ENCODE peak calls at places on chromosomes 11 and 22, in five cellular contexts. K is K562, N is GM12878, L is A549, F is SK-N-SH. M is an unnamed sample.

GRCh38 chr11:19811391-19811790 is 98.8 kb downstream of the NAV2 start:
- DNase-seq in K (no peak), N (no peak), L (no peak), F (peak), M (no peak)

GRCh38 chr11:1196516-1197391 is 26.1 kb upstream of the MUC5B start:
- DNase-seq in K (no peak), N (no peak), L (no peak), F (peak), M (no peak)

GRCh38 chr22:20552450-20552894 is 45.1 kb downstream of the MED15 start:
- DNase-seq in K (no peak), N (no peak), L (no peak), F (no peak), M (peak)

GRCh38 chr11:61585115-61585514 is 4.2 kb upstream of the SYT7 start:
- DNase-seq in K (no peak), N (no peak), L (no peak), F (no peak), M (no peak)

GRCh38 chr11:130102457-130103249 is 33.0 kb downstream of the APLP2 start:
- DNase-seq in K (no peak), N (no peak), L (no peak), F (no peak), M (no peak)

GRCh38 chr11:19320764-19321163 is 80.0 kb upstream of the E2F8 start:
- DNase-seq in K (no peak), N (no peak), L (no peak), F (no peak), M (no peak)

GRCh38 chr11:34180045-34180813 is 74.8 kb downstream of the NAT10 start:
- DNase-seq in K (no peak), N (peak), L (no peak), F (no peak), M (no peak)

GRCh38 chr11:93871521-93871920 is 21.1 kb upstream of the VSTM5 start:
- DNase-seq in K (no peak), N (no peak), L (no peak), F (no peak), M (no peak)

GRCh38 chr11:4626207-4627105 is 10.8 kb upstream of the OR51D1 start:
- DNase-seq in K (peak), N (no peak), L (peak), F (peak), M (peak)

GRCh38 chr11:35307221-35307621 is 112.1 kb downstream of the SLC1A2 start:
- DNase-seq in K (no peak), N (no peak), L (no peak), F (no peak), M (no peak)

GRCh38 chr11:131246589-131247164 is 123.7 kb upstream of the NTM start:
- DNase-seq in K (peak), N (no peak), L (peak), F (peak), M (peak)

GRCh38 chr11:111565111-111565720 is 24.7 kb downstream of the LAYN start:
- DNase-seq in K (peak), N (peak), L (peak), F (peak), M (peak)

GRCh38 chr11:122343247-122343646 is 227.2 kb upstream of the BLID start:
- DNase-seq in K (no peak), N (no peak), L (no peak), F (no peak), M (no peak)

GRCh38 chr11:126331286-126331685 is 24.2 kb upstream of the ST3GAL4 start:
- DNase-seq in K (no peak), N (no peak), L (no peak), F (no peak), M (no peak)

GRCh38 chr11:75421035-75421602 is 11.9 kb downstream of the KLHL35 start:
- DNase-seq in K (peak), N (no peak), L (no peak), F (peak), M (no peak)

GRCh38 chr11:33582636-33583325 is 117.8 kb downstream of the C11orf91 start:
- DNase-seq in K (no peak), N (no peak), L (no peak), F (no peak), M (no peak)

GRCh38 chr11:86314636-86315035 is 12.6 kb downstream of the HIKESHI start:
- DNase-seq in K (no peak), N (no peak), L (no peak), F (no peak), M (no peak)

GRCh38 chr11:132904566-132904965 is 627.7 kb downstream of the OPCML start:
- DNase-seq in K (no peak), N (no peak), L (no peak), F (no peak), M (no peak)

GRCh38 chr11:65604258-65604657 is 8.7 kb upstream of the KCNK7 start:
- DNase-seq in K (no peak), N (no peak), L (no peak), F (no peak), M (no peak)

GRCh38 chr22:20305894-20306645 is 13.8 kb downstream of the DGCR6L start:
- DNase-seq in K (peak), N (no peak), L (no peak), F (no peak), M (no peak)

GRCh38 chr11:118607401-118608267 is at the start of gene PHLDB1:
- DNase-seq in K (peak), N (no peak), L (peak), F (peak), M (peak)

GRCh38 chr11:119056397-119056999 is 507 bp downstream of the HYOU1 start:
- DNase-seq in K (peak), N (no peak), L (no peak), F (peak), M (no peak)

GRCh38 chr11:114172871-114173444 is 113.4 kb downstream of the ZBTB16 start:
- DNase-seq in K (no peak), N (no peak), L (no peak), F (no peak), M (no peak)

GRCh38 chr11:128226106-128226716 is 361.1 kb downstream of the ETS1 start:
- DNase-seq in K (no peak), N (no peak), L (no peak), F (no peak), M (no peak)

GRCh38 chr11:129102756-129103155 is 89.4 kb downstream of the ARHGAP32 start:
- DNase-seq in K (no peak), N (no peak), L (no peak), F (no peak), M (no peak)

GRCh38 chr11:23143031-23143430 is 282.8 kb upstream of the CCDC179 start:
- DNase-seq in K (no peak), N (no peak), L (no peak), F (no peak), M (no peak)

GRCh38 chr22:20905415-20906386 is 11.5 kb upstream of the CRKL start:
- DNase-seq in K (peak), N (no peak), L (no peak), F (no peak), M (no peak)

GRCh38 chr11:34214961-34215805 is 109.8 kb downstream of the NAT10 start:
- DNase-seq in K (no peak), N (no peak), L (peak), F (no peak), M (no peak)

GRCh38 chr22:43293661-43294392 is 49.3 kb downstream of the SCUBE1 start:
- DNase-seq in K (peak), N (no peak), L (peak), F (no peak), M (peak)

GRCh38 chr22:25736378-25737011 is 5.5 kb upstream of the MYO18B start:
- DNase-seq in K (no peak), N (no peak), L (no peak), F (no peak), M (no peak)

GRCh38 chr11:102172127-102172848 is 62.0 kb downstream of the YAP1 start:
- DNase-seq in K (no peak), N (no peak), L (no peak), F (no peak), M (no peak)

DNA sequence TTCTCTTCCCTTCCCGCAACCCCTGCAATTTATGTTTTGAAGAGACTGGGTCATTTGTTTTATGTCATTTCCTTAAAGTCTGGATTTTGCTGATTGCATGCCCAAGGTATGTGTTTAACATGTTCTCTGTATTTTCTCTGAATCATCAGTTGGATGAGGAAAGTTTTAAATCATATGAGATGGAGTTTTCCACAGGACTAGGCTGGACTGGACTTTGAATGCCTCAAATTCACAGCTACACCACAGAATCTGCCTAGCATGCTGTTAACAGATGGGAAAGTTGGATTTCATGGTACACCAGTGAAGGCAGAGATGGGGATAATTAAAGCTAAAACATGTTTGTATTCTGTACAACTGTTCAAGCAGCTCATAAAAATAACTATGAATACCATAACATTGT is 62.6 kb downstream of the CWC15 start:
- DNase-seq in K (no peak), N (no peak), L (no peak), F (no peak), M (no peak)
- TF ChIP-seq SMC3 in K (no peak), N (no peak), L (no peak), F (no peak), M (no peak)

GRCh38 chr22:41766476-41766875 is 34.0 kb upstream of the CCDC134 start:
- DNase-seq in K (no peak), N (no peak), L (no peak), F (no peak), M (no peak)

GRCh38 chr22:41772198-41772597 is 28.3 kb upstream of the CCDC134 start:
- DNase-seq in K (no peak), N (no peak), L (peak), F (no peak), M (no peak)

GRCh38 chr22:41770715-41771452 is 29.6 kb upstream of the CCDC134 start:
- DNase-seq in K (no peak), N (no peak), L (no peak), F (no peak), M (no peak)

GRCh38 chr22:41772645-41773044 is 27.8 kb upstream of the CCDC134 start:
- DNase-seq in K (no peak), N (no peak), L (peak), F (no peak), M (peak)

DNA sequence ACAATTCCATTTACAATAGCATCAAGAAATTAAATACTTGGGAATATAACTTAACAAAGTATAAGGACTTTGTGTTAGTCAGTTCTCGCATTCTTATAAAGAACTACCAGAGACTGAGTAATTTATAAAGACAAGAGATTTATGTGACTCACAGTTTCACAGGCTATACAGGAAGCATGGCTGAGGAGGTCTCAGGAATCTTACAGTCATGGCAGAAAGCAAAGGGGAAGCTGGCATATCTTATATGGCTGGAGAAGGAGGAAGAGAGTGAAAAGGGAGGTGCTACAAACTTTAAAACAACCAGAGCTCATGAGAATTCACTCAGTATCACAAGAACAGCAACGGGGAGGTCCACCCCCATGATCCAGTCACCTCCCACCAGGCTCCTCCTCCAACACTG is 32.1 kb upstream of the CCDC134 start:
- DNase-seq in K (no peak), N (no peak), L (no peak), F (no peak), M (no peak)
- TF ChIP-seq CHD2 in K (no peak), N (no peak), L (no peak), F (no peak), M (no peak)

GRCh38 chr22:45235851-45236342 is 4.8 kb downstream of the KIAA0930 start:
- DNase-seq in K (no peak), N (no peak), L (no peak), F (no peak), M (no peak)
- TF ChIP-seq SMC3 in K (no peak), N (no peak), L (no peak), F (no peak), M (no peak)

DNA sequence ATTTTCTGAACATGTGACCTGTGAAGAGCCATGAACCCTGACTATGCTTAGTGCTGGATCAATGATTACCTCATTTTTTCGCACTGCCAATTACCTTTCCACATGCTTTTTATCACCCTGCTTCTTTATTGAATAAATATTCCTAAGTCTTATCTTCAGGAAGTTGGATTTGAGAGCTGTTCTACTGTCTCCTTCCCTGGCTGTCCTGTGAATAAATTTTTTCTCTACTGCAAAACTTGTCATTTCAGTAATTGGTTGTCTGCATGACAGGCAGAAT is 7.0 kb upstream of the CYP2R1 start:
- DNase-seq in K (no peak), N (no peak), L (no peak), F (no peak), M (no peak)
- TF ChIP-seq CHD2 in K (no peak), N (no peak), L (no peak), F (no peak), M (no peak)

GRCh38 chr22:36548606-36549005 is 19.6 kb upstream of the EIF3D start:
- DNase-seq in K (no peak), N (no peak), L (no peak), F (no peak), M (no peak)

GRCh38 chr22:36549033-36549432 is 20.1 kb upstream of the EIF3D start:
- DNase-seq in K (no peak), N (no peak), L (no peak), F (no peak), M (no peak)

GRCh38 chr22:36551096-36551495 is 22.1 kb upstream of the EIF3D start:
- DNase-seq in K (no peak), N (no peak), L (no peak), F (no peak), M (no peak)

GRCh38 chr22:36554101-36554500 is 25.1 kb upstream of the EIF3D start:
- DNase-seq in K (no peak), N (no peak), L (no peak), F (no peak), M (no peak)

DNA sequence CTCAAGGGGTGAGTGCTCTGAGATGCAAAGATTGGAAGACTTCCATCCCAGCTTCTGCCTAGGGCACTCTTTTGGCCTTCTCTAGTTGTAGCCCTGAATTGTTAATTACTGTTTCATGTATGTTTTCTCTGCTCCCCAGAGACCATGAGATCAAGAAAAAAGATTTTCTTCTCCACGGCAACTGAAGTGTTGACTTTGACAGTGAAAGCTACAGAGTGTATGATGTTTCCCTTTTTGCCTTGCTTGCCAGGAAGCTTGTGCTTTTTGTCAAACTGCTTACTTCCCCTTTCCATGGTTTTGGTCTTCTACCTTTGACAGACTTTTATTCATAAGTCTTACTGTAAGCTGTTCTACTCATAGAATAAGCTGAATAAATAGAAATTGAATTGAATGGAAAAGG is 23.3 kb upstream of the EIF3D start:
- DNase-seq in K (no peak), N (peak), L (no peak), F (no peak), M (no peak)
- TF ChIP-seq SMC3 in K (no peak), N (no peak), L (no peak), F (no peak), M (no peak)

GRCh38 chr11:73217131-73217809 is 811 bp upstream of the P2RY2 start:
- DNase-seq in K (peak), N (no peak), L (no peak), F (no peak), M (no peak)
- TF ChIP-seq CHD2 in K (no peak), N (no peak), L (no peak), F (no peak), M (no peak)

GRCh38 chr22:31286360-31287255 is 5.7 kb downstream of the PIK3IP1 start:
- DNase-seq in K (no peak), N (no peak), L (no peak), F (no peak), M (no peak)
- TF ChIP-seq SMC3 in K (no peak), N (no peak), L (no peak), F (no peak), M (no peak)

GRCh38 chr22:46866591-46866990 is 104.1 kb downstream of the TBC1D22A start:
- DNase-seq in K (no peak), N (no peak), L (no peak), F (no peak), M (no peak)

GRCh38 chr22:46864314-46865051 is 102.0 kb downstream of the TBC1D22A start:
- DNase-seq in K (no peak), N (no peak), L (no peak), F (no peak), M (peak)

GRCh38 chr22:46865642-46866041 is 103.2 kb downstream of the TBC1D22A start:
- DNase-seq in K (no peak), N (no peak), L (no peak), F (no peak), M (no peak)

GRCh38 chr22:46865052-46865434 is 102.6 kb downstream of the TBC1D22A start:
- DNase-seq in K (no peak), N (no peak), L (no peak), F (no peak), M (no peak)

GRCh38 chr22:46867106-46867505 is 104.7 kb downstream of the TBC1D22A start:
- DNase-seq in K (no peak), N (no peak), L (no peak), F (no peak), M (no peak)
- TF ChIP-seq CHD2 in K (no peak), N (no peak), L (no peak), F (no peak), M (no peak)

DNA sequence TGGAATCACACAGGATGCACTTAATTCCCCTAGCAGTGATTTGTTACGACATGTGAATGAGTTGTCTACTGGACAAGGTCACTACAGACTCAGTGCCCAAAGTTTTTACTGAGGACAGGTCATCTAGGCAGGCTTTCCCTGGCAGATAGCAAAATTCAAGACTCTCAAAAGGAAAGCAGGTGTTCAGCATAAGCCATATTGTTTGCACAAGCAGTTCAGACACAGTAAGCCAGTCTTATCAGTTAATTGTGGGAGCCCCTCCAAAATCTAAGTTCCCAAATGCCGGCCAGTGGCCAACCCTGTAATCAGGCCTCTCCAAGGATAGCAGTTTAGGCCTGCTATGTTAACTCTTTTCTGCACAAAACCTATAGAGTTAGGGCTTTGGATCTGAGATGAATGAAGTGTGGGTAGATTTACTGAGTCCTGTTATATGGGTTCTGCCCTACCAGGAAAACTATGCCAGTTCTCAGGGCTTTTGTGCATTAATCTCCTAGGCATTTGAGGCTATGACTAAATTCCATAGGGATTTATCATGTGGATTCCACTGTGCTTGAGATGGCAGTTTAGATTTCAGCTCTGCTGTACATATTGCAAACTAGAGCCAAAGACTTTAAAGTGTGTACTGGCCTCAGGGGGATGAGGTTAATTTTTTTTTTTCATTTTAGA is 4.8 kb upstream of the ARHGEF12 start:
- DNase-seq in K (no peak), N (no peak), L (peak), F (no peak), M (no peak)
- TF ChIP-seq SMC3 in K (no peak), N (no peak), L (no peak), F (no peak), M (no peak)